ENCODE peak calls at places on chromosomes 5 and 9, in ten cellular contexts. H is prostate gland, X is heart left ventricle, R is tibial nerve, Z is HCT116, P is K562, I is adrenal gland, C is A549, B is sigmoid colon, K is uterus. G is an unnamed sample.

GRCh38 chr9:137506702-137507171 is 43.5 kb downstream of the PNPLA7 start:
- DNase-seq in H (no peak), X (no peak), R (no peak), Z (no peak), P (no peak), I (no peak), C (no peak), B (peak), K (no peak), G (no peak)

GRCh38 chr5:442335-443238 is at the start of gene EXOC3:
- DNase-seq in H (peak), X (peak), R (no peak), Z (peak), P (peak), I (peak), C (peak), B (peak), K (peak), G (peak)

GRCh38 chr9:133066181-133066983 is 4.6 kb downstream of the CEL start:
- DNase-seq in H (no peak), X (no peak), R (no peak), Z (no peak), P (no peak), I (no peak), C (no peak), B (no peak), K (no peak), G (no peak)

GRCh38 chr5:172113036-172113435 is 75.0 kb downstream of the STK10 start:
- DNase-seq in H (no peak), X (peak), R (no peak), Z (no peak), P (no peak), I (no peak), C (no peak), B (no peak), K (no peak), G (peak)

GRCh38 chr5:1294839-1295649 is at the start of gene TERT:
- DNase-seq in H (no peak), X (peak), R (no peak), Z (no peak), P (peak), I (no peak), C (peak), B (peak), K (no peak), G (peak)

GRCh38 chr5:137086289-137086838 is 412.8 kb downstream of the SPOCK1 start:
- DNase-seq in H (no peak), X (no peak), R (no peak), Z (no peak), P (no peak), I (no peak), C (no peak), B (peak), K (no peak), G (no peak)

GRCh38 chr5:55151923-55152842 is 7.8 kb upstream of the GPX8 start:
- DNase-seq in H (peak), X (no peak), R (no peak), Z (no peak), P (no peak), I (no peak), C (no peak), B (no peak), K (no peak), G (no peak)

GRCh38 chr5:1727571-1727970 is 72.1 kb downstream of the MRPL36 start:
- DNase-seq in H (peak), X (no peak), R (no peak), Z (no peak), P (no peak), I (no peak), C (no peak), B (peak), K (no peak), G (no peak)

GRCh38 chr5:61768692-61769281 is 436.7 kb downstream of the ZSWIM6 start:
- DNase-seq in H (no peak), X (no peak), R (no peak), Z (peak), P (peak), I (peak), C (peak), B (no peak), K (no peak), G (peak)

GRCh38 chr9:104906441-104907277 is 21.3 kb downstream of the ABCA1 start:
- DNase-seq in H (no peak), X (no peak), R (no peak), Z (no peak), P (no peak), I (peak), C (no peak), B (peak), K (peak), G (no peak)

GRCh38 chr5:118017536-118017935 is 970.8 kb downstream of the DTWD2 start:
- DNase-seq in H (no peak), X (no peak), R (no peak), Z (no peak), P (no peak), I (no peak), C (no peak), B (no peak), K (no peak), G (no peak)

GRCh38 chr5:159933531-159934485 is 17.5 kb downstream of the ADRA1B start:
- DNase-seq in H (no peak), X (no peak), R (no peak), Z (no peak), P (no peak), I (no peak), C (no peak), B (no peak), K (no peak), G (no peak)

GRCh38 chr9:136824496-136825225 is 16.9 kb downstream of the RABL6 start:
- DNase-seq in H (no peak), X (no peak), R (no peak), Z (no peak), P (no peak), I (no peak), C (no peak), B (no peak), K (no peak), G (no peak)

GRCh38 chr5:176661676-176662075 is 14.4 kb downstream of the TSPAN17 start:
- DNase-seq in H (no peak), X (peak), R (no peak), Z (no peak), P (no peak), I (no peak), C (no peak), B (no peak), K (no peak), G (no peak)

GRCh38 chr5:179907570-179908324 is at the start of gene TBC1D9B:
- DNase-seq in H (peak), X (peak), R (no peak), Z (no peak), P (peak), I (peak), C (peak), B (peak), K (peak), G (peak)

GRCh38 chr9:123268240-123268949 is at the start of gene STRBP:
- DNase-seq in H (peak), X (peak), R (peak), Z (peak), P (peak), I (peak), C (peak), B (peak), K (peak), G (peak)

GRCh38 chr9:123266655-123267421 is 1.5 kb downstream of the STRBP start:
- DNase-seq in H (no peak), X (no peak), R (no peak), Z (no peak), P (no peak), I (no peak), C (no peak), B (no peak), K (no peak), G (no peak)

GRCh38 chr9:123267481-123268239 is 726 bp downstream of the STRBP start:
- DNase-seq in H (no peak), X (no peak), R (no peak), Z (no peak), P (no peak), I (no peak), C (no peak), B (peak), K (peak), G (peak)

GRCh38 chr9:123268950-123269302 is 540 bp upstream of the STRBP start:
- DNase-seq in H (no peak), X (no peak), R (no peak), Z (no peak), P (no peak), I (no peak), C (no peak), B (no peak), K (no peak), G (no peak)

DNA sequence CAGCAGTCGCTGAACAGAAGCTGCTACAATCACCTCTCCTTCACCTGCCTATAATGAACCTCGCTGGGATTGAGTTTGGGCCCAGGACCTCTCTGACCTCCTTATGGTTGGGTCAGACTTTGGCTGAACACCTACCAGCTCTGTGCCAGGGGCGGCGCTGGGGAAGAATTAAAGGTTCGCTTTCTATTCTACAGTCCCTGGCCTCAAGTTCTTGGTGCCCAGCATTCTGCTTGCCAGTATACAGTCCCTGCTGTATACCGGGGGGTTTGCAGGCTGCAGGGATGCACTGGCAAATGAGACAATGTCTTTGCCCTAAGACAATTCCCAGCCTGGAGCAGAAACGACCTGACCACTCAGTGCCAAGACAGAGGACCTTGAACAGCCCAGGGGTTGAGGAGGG is 930 bp upstream of the STRBP start:
- DNase-seq in H (no peak), X (no peak), R (no peak), Z (no peak), P (no peak), I (no peak), C (no peak), B (no peak), K (no peak), G (peak)
- H3K4me3 ChIP-seq in H (peak), X (peak), R (peak), Z (peak), P (peak), I (peak), C (peak), B (no peak), K (peak), G (peak)

GRCh38 chr5:143376195-143376772 is 27.2 kb downstream of the NR3C1 start:
- DNase-seq in H (no peak), X (no peak), R (no peak), Z (no peak), P (no peak), I (no peak), C (no peak), B (no peak), K (no peak), G (no peak)

GRCh38 chr5:143372187-143372829 is 31.2 kb downstream of the NR3C1 start:
- DNase-seq in H (no peak), X (no peak), R (no peak), Z (no peak), P (no peak), I (no peak), C (no peak), B (no peak), K (no peak), G (no peak)

GRCh38 chr5:143374496-143375217 is 28.8 kb downstream of the NR3C1 start:
- DNase-seq in H (no peak), X (no peak), R (no peak), Z (no peak), P (no peak), I (no peak), C (no peak), B (no peak), K (no peak), G (no peak)

GRCh38 chr5:143376911-143377838 is 26.3 kb downstream of the NR3C1 start:
- DNase-seq in H (no peak), X (no peak), R (no peak), Z (peak), P (no peak), I (no peak), C (no peak), B (no peak), K (no peak), G (peak)
- TF ChIP-seq POLR2A in H (no peak), X (no peak), R (no peak), Z (no peak), P (no peak), I (no peak), C (no peak), B (no peak), K (no peak), G (no peak)

GRCh38 chr5:131423056-131423455 is 159.2 kb downstream of the CDC42SE2 start:
- DNase-seq in H (no peak), X (no peak), R (no peak), Z (no peak), P (peak), I (no peak), C (peak), B (no peak), K (no peak), G (peak)
- TF ChIP-seq CTCF in H (peak), X (peak), R (peak), Z (peak), P (peak), I (peak), C (peak), B (no peak), K (peak), G (peak)

GRCh38 chr9:122225323-122226141 is 3.2 kb downstream of the LHX6 start:
- DNase-seq in H (no peak), X (no peak), R (no peak), Z (no peak), P (no peak), I (no peak), C (no peak), B (no peak), K (no peak), G (no peak)
- H3K4me3 ChIP-seq in H (no peak), X (peak), R (no peak), Z (no peak), P (no peak), I (no peak), C (no peak), B (peak), K (no peak), G (no peak)

DNA sequence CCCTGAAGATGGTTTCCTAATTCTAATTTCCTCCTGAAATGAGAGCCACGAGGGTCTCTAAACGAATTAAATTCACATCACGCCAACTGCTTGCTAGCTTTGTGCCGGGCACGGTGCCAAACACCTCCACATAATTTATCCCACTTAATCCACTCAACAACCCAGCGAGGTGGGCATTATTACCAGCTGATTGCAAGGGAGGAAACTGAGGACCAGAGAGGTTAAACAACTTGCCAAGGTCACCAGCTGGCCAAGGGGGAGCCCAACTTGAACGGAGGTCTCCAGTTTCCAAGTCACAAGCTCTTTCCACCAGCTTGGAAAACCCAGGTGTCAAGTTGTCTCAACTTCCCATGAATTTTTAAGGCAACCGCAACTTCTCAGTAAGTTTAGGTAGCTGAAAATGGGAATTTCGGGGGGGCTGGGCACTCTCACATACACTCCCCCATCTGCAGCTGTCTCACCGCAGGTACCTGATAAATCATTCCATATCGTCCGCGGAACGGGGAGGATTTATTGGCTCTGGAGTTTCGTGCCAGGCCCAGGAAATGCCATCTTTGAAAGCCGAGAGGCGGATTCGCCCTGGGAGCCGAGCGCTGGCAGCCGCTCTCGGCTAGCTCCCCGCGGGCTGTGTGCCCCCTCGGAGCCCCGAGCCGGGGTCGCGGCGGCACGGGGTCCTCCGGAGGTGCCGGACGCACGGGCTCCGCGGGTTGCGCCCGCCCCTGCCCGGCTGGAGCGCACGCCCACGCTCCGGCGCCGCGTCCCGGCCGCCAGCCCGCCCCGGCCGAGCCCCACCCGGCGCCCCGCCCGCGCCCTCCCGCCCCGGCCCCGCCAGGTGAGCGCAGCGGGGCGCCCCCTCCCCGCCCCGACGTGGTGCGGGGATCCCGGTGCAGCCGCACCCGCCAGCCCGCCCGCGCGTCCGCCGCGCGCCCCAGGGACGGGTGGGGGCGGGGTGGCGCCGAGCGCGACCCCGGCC is 628 bp downstream of the PTPN3 start:
- DNase-seq in H (peak), X (no peak), R (no peak), Z (no peak), P (no peak), I (no peak), C (peak), B (no peak), K (no peak), G (no peak)
- TF ChIP-seq POLR2A in H (no peak), X (no peak), R (no peak), Z (no peak), P (no peak), I (no peak), C (no peak), B (no peak), K (no peak), G (no peak)

G was measured in NB4.